ENCODE peak calls at places on chromosomes 16 and 17, in seven cellular contexts. One of them, this sample, is unnamed.

GRCh38 chr16:12902511-12903324 is 1.3 kb downstream of the SHISA9 start:
- DNase-seq in GM23248: no peak
- DNase-seq in SK-N-SH: peak; percentile 28
- DNase-seq in MM.1S: no peak
- DNase-seq in GM23338: peak; percentile 85
- DNase-seq in neural progenitor cell: peak; percentile 78
- DNase-seq in OCI-LY7: no peak
- DNase-seq in this sample: no peak

GRCh38 chr17:4584125-4584834 is at the start of gene SMTNL2:
- DNase-seq in GM23338: peak; percentile 51
- DNase-seq in SK-N-SH: peak; percentile 64
- DNase-seq in GM23248: peak; percentile 27
- DNase-seq in MM.1S: no peak
- DNase-seq in OCI-LY7: no peak
- DNase-seq in neural progenitor cell: peak; percentile 72
- DNase-seq in this sample: no peak

GRCh38 chr16:47037396-47037745 is 63.9 kb upstream of the DNAJA2 start:
- DNase-seq in MM.1S: peak; percentile 6
- DNase-seq in OCI-LY7: peak; percentile 38
- DNase-seq in SK-N-SH: no peak
- DNase-seq in GM23248: no peak
- DNase-seq in neural progenitor cell: peak; percentile 48
- DNase-seq in GM23338: peak; percentile 47
- DNase-seq in this sample: no peak

GRCh38 chr17:76275382-76276068 is 10.4 kb downstream of the UBALD2 start:
- DNase-seq in OCI-LY7: no peak
- DNase-seq in GM23338: no peak
- DNase-seq in SK-N-SH: peak; percentile 36
- DNase-seq in neural progenitor cell: no peak
- DNase-seq in GM23248: no peak
- DNase-seq in MM.1S: no peak
- DNase-seq in this sample: no peak

GRCh38 chr17:76384987-76385891 is 830 bp downstream of the SPHK1 start:
- DNase-seq in OCI-LY7: no peak
- DNase-seq in GM23338: peak; percentile 53
- DNase-seq in neural progenitor cell: peak; percentile 47
- DNase-seq in SK-N-SH: peak; percentile 76
- DNase-seq in MM.1S: no peak
- DNase-seq in GM23248: peak; percentile 95
- DNase-seq in this sample: peak; percentile 64

GRCh38 chr17:74875155-74875969 is 2.6 kb upstream of the FDXR start:
- DNase-seq in MM.1S: no peak
- DNase-seq in SK-N-SH: no peak
- DNase-seq in GM23248: no peak
- DNase-seq in neural progenitor cell: no peak
- DNase-seq in GM23338: no peak
- DNase-seq in OCI-LY7: no peak
- DNase-seq in this sample: no peak

GRCh38 chr16:12405083-12405482 is 398.6 kb downstream of the CPPED1 start:
- DNase-seq in OCI-LY7: no peak
- DNase-seq in GM23248: no peak
- DNase-seq in GM23338: no peak
- DNase-seq in MM.1S: no peak
- DNase-seq in neural progenitor cell: no peak
- DNase-seq in SK-N-SH: no peak
- DNase-seq in this sample: no peak

GRCh38 chr17:36066365-36066945 is 2.4 kb downstream of the CCL18 start:
- DNase-seq in SK-N-SH: no peak
- DNase-seq in MM.1S: no peak
- DNase-seq in GM23248: no peak
- DNase-seq in GM23338: no peak
- DNase-seq in OCI-LY7: no peak
- DNase-seq in neural progenitor cell: no peak
- DNase-seq in this sample: no peak

GRCh38 chr17:76376318-76377133 is 7.9 kb upstream of the SPHK1 start:
- DNase-seq in OCI-LY7: no peak
- DNase-seq in SK-N-SH: no peak
- DNase-seq in MM.1S: no peak
- DNase-seq in neural progenitor cell: no peak
- DNase-seq in GM23338: no peak
- DNase-seq in GM23248: no peak
- DNase-seq in this sample: no peak

GRCh38 chr16:4352843-4353242 is 1.7 kb upstream of the PAM16 start:
- DNase-seq in MM.1S: no peak
- DNase-seq in GM23248: no peak
- DNase-seq in GM23338: no peak
- DNase-seq in SK-N-SH: no peak
- DNase-seq in OCI-LY7: no peak
- DNase-seq in neural progenitor cell: no peak
- DNase-seq in this sample: no peak

GRCh38 chr16:56247808-56248207 is 56.5 kb downstream of the GNAO1 start:
- DNase-seq in SK-N-SH: no peak
- DNase-seq in MM.1S: no peak
- DNase-seq in OCI-LY7: no peak
- DNase-seq in neural progenitor cell: no peak
- DNase-seq in GM23248: no peak
- DNase-seq in GM23338: no peak
- DNase-seq in this sample: no peak

GRCh38 chr17:55635253-55635766 is 87.4 kb downstream of the TMEM100 start:
- DNase-seq in neural progenitor cell: no peak
- DNase-seq in GM23248: peak; percentile 35
- DNase-seq in GM23338: no peak
- DNase-seq in SK-N-SH: peak; percentile 44
- DNase-seq in MM.1S: no peak
- DNase-seq in OCI-LY7: no peak
- DNase-seq in this sample: no peak

GRCh38 chr17:67666710-67667109 is 51.0 kb upstream of the NOL11 start:
- DNase-seq in neural progenitor cell: no peak
- DNase-seq in OCI-LY7: no peak
- DNase-seq in GM23248: no peak
- DNase-seq in MM.1S: no peak
- DNase-seq in GM23338: no peak
- DNase-seq in SK-N-SH: peak; percentile 62
- DNase-seq in this sample: no peak

GRCh38 chr17:74453665-74454196 is 12.7 kb upstream of the CD300A start:
- DNase-seq in OCI-LY7: peak; percentile 93
- DNase-seq in GM23338: no peak
- DNase-seq in MM.1S: peak; percentile 83
- DNase-seq in GM23248: no peak
- DNase-seq in SK-N-SH: peak; percentile 99
- DNase-seq in neural progenitor cell: peak; percentile 97
- DNase-seq in this sample: peak; percentile 88

GRCh38 chr16:23122107-23122506 is 27.1 kb downstream of the USP31 start:
- DNase-seq in neural progenitor cell: no peak
- DNase-seq in GM23338: no peak
- DNase-seq in MM.1S: no peak
- DNase-seq in SK-N-SH: no peak
- DNase-seq in OCI-LY7: no peak
- DNase-seq in GM23248: no peak
- DNase-seq in this sample: no peak

GRCh38 chr16:23121024-23121423 is 28.2 kb downstream of the USP31 start:
- DNase-seq in SK-N-SH: no peak
- DNase-seq in GM23338: no peak
- DNase-seq in MM.1S: no peak
- DNase-seq in GM23248: peak; percentile 51
- DNase-seq in OCI-LY7: no peak
- DNase-seq in neural progenitor cell: peak; percentile 36
- DNase-seq in this sample: no peak

GRCh38 chr16:23125277-23125676 is 24.0 kb downstream of the USP31 start:
- DNase-seq in neural progenitor cell: peak; percentile 54
- DNase-seq in MM.1S: no peak
- DNase-seq in GM23248: no peak
- DNase-seq in GM23338: no peak
- DNase-seq in OCI-LY7: no peak
- DNase-seq in SK-N-SH: no peak
- DNase-seq in this sample: no peak

GRCh38 chr16:23128056-23128455 is 21.2 kb downstream of the USP31 start:
- DNase-seq in neural progenitor cell: no peak
- DNase-seq in GM23338: no peak
- DNase-seq in OCI-LY7: no peak
- DNase-seq in SK-N-SH: no peak
- DNase-seq in GM23248: peak; percentile 44
- DNase-seq in MM.1S: no peak
- DNase-seq in this sample: no peak

DNA sequence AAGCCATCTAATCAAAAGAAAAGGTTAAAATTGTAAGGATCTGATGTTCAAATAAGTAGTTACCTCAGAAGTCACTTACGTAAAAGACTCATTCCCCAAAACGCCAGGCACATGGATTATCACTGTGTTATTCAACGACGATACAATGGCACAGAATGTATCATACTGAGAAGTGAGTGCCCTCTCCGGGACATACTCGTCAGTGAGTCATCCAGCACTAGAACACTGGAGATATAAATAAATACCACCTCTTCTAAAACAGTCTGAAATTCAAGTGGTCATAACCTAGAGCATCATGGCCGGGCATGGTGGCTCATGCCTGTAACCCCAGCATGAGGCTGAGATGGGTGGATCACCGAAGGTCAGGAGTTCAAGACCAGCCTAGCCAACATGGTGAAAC is 24.9 kb downstream of the USP31 start:
- DNase-seq in MM.1S: no peak
- DNase-seq in neural progenitor cell: no peak
- DNase-seq in SK-N-SH: no peak
- DNase-seq in OCI-LY7: no peak
- DNase-seq in GM23248: peak; percentile 94
- DNase-seq in GM23338: no peak
- DNase-seq in this sample: peak; percentile 68
- H3K4me2 ChIP-seq in MM.1S: no peak overlapping the region
- H3K4me2 ChIP-seq in neural progenitor cell: no peak overlapping the region
- H3K4me2 ChIP-seq in SK-N-SH: peak overlapping the region; percentile 34
- H3K4me2 ChIP-seq in OCI-LY7: no peak overlapping the region
- H3K4me2 ChIP-seq in GM23248: peak overlapping the region; percentile 17
- H3K4me2 ChIP-seq in GM23338: no peak overlapping the region
- H3K4me2 ChIP-seq in this sample: no peak overlapping the region

GRCh38 chr17:59165933-59166342 is 10.4 kb downstream of the PRR11 start:
- DNase-seq in neural progenitor cell: peak; percentile 91
- DNase-seq in GM23248: peak; percentile 52
- DNase-seq in GM23338: peak; percentile 89
- DNase-seq in SK-N-SH: peak; percentile 76
- DNase-seq in MM.1S: peak; percentile 28
- DNase-seq in OCI-LY7: peak; percentile 55
- DNase-seq in this sample: peak; percentile 77

GRCh38 chr17:59155439-59156177 is at the start of gene PRR11:
- DNase-seq in GM23338: peak; percentile 99
- DNase-seq in SK-N-SH: peak; percentile 90
- DNase-seq in neural progenitor cell: peak; percentile 99
- DNase-seq in MM.1S: peak; percentile 99
- DNase-seq in GM23248: peak; percentile 100
- DNase-seq in OCI-LY7: peak; percentile 99
- DNase-seq in this sample: no peak

GRCh38 chr17:59154721-59155438 is at the start of gene SKA2:
- DNase-seq in neural progenitor cell: peak; percentile 99
- DNase-seq in GM23248: peak; percentile 99
- DNase-seq in SK-N-SH: peak; percentile 85
- DNase-seq in GM23338: peak; percentile 99
- DNase-seq in MM.1S: no peak
- DNase-seq in OCI-LY7: peak; percentile 99
- DNase-seq in this sample: peak; percentile 100

GRCh38 chr17:59161477-59161876 is 5.9 kb downstream of the PRR11 start:
- DNase-seq in SK-N-SH: no peak
- DNase-seq in MM.1S: no peak
- DNase-seq in neural progenitor cell: no peak
- DNase-seq in GM23338: no peak
- DNase-seq in OCI-LY7: no peak
- DNase-seq in GM23248: no peak
- DNase-seq in this sample: no peak

DNA sequence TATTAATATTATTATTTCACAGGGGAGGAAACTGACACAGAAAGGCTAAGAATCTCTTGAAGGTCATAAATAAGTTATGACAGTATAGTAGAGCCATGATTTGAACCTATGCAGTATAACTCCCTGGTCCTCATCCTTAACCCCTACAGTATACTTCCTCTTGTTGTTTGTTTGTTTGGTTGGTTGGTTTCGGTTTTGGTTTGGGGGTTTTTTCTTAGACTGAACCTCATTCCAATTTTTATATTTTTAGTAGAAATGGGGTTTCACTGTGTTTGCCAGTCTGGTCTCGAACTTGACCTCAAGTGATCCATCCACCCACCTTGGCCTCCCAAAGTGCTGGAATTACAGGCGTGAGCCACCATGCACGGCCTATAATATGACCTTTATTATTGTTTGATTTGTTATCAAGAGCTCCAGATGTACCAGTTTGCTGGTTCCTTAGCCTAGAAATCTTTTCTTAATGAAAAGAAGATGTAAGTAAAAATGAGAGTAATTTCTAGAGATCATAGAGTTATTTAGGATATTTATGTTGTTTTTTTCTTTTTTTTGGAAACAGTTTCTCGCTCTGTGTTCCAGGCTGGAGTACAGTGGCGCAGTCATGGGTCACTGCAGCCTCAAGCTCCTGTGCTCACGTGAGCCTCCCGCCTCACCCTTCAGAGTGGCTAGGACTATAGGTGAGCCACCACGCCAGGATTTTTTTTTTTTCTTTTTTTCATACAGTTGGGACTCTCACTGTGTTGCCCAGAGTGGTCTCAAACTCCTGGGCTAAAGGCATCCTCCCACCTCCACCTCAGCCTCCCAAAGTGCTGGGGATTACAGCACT is 4.9 kb downstream of the PRR11 start:
- DNase-seq in GM23338: no peak
- DNase-seq in OCI-LY7: no peak
- DNase-seq in SK-N-SH: no peak
- DNase-seq in neural progenitor cell: no peak
- DNase-seq in GM23248: no peak
- DNase-seq in MM.1S: peak; percentile 45
- DNase-seq in this sample: no peak
- TF ChIP-seq EZH2phosphoT487 in GM23338: no peak
- TF ChIP-seq EZH2phosphoT487 in OCI-LY7: no peak
- TF ChIP-seq EZH2phosphoT487 in SK-N-SH: no peak
- TF ChIP-seq EZH2phosphoT487 in neural progenitor cell: no peak
- TF ChIP-seq EZH2phosphoT487 in GM23248: no peak
- TF ChIP-seq EZH2phosphoT487 in MM.1S: no peak
- TF ChIP-seq EZH2phosphoT487 in this sample: no peak

GRCh38 chr16:79401782-79402181 is 198.8 kb downstream of the MAF start:
- DNase-seq in MM.1S: no peak
- DNase-seq in SK-N-SH: no peak
- DNase-seq in neural progenitor cell: no peak
- DNase-seq in GM23248: no peak
- DNase-seq in GM23338: no peak
- DNase-seq in OCI-LY7: no peak
- DNase-seq in this sample: no peak
- H3K4me2 ChIP-seq in MM.1S: no peak overlapping the region
- H3K4me2 ChIP-seq in SK-N-SH: no peak overlapping the region
- H3K4me2 ChIP-seq in neural progenitor cell: no peak overlapping the region
- H3K4me2 ChIP-seq in GM23248: no peak overlapping the region
- H3K4me2 ChIP-seq in GM23338: no peak overlapping the region
- H3K4me2 ChIP-seq in OCI-LY7: no peak overlapping the region
- H3K4me2 ChIP-seq in this sample: no peak overlapping the region

GRCh38 chr17:57004944-57005579 is 27.1 kb downstream of the SCPEP1 start:
- DNase-seq in GM23248: no peak
- DNase-seq in OCI-LY7: peak; percentile 94
- DNase-seq in SK-N-SH: no peak
- DNase-seq in MM.1S: peak; percentile 70
- DNase-seq in neural progenitor cell: peak; percentile 49
- DNase-seq in GM23338: peak; percentile 62
- DNase-seq in this sample: peak; percentile 51
- TF ChIP-seq EZH2phosphoT487 in GM23248: no peak
- TF ChIP-seq EZH2phosphoT487 in OCI-LY7: no peak
- TF ChIP-seq EZH2phosphoT487 in SK-N-SH: no peak
- TF ChIP-seq EZH2phosphoT487 in MM.1S: no peak
- TF ChIP-seq EZH2phosphoT487 in neural progenitor cell: no peak
- TF ChIP-seq EZH2phosphoT487 in GM23338: no peak
- TF ChIP-seq EZH2phosphoT487 in this sample: no peak

This sample was measured in PC-3.